ENCODE peak calls at places on chromosomes 4 and X, in four cellular contexts. One of them, this sample, is unnamed.
A peak's percentile ranks its signal among the peaks of the same experiment; 100 is the strongest.

GRCh38 chr4:31548823-31549222 is 828.7 kb downstream of the PCDH7 start:
- DNase-seq in H1: no peak
- DNase-seq in HepG2: no peak
- DNase-seq in K562: no peak
- DNase-seq in this sample: no peak

GRCh38 chr4:154120690-154121089 is 331.8 kb upstream of the SFRP2 start:
- DNase-seq in H1: no peak
- DNase-seq in HepG2: no peak
- DNase-seq in K562: no peak
- DNase-seq in this sample: no peak

GRCh38 chr4:8305851-8306361 is 36.4 kb downstream of the HTRA3 start:
- DNase-seq in H1: no peak
- DNase-seq in HepG2: no peak
- DNase-seq in K562: no peak
- DNase-seq in this sample: no peak

GRCh38 chrX:56728752-56729151 is 291 bp upstream of the NBDY start:
- DNase-seq in H1: no peak
- DNase-seq in HepG2: no peak
- DNase-seq in K562: peak; percentile 2
- DNase-seq in this sample: peak; percentile 55

GRCh38 chrX:56564182-56564885 is 907 bp downstream of the UBQLN2 start:
- DNase-seq in H1: peak; percentile 37
- DNase-seq in HepG2: peak; percentile 2
- DNase-seq in K562: no peak
- DNase-seq in this sample: no peak

GRCh38 chrX:73478961-73479360 is 32.1 kb downstream of the CDX4 start:
- DNase-seq in H1: no peak
- DNase-seq in HepG2: peak; percentile 4
- DNase-seq in K562: no peak
- DNase-seq in this sample: no peak

GRCh38 chrX:46250151-46250550 is 295.1 kb downstream of the ZNF674 start:
- DNase-seq in H1: no peak
- DNase-seq in HepG2: no peak
- DNase-seq in K562: no peak
- DNase-seq in this sample: no peak

GRCh38 chr4:137360701-137361213 is 171.5 kb downstream of the PCDH18 start:
- DNase-seq in H1: no peak
- DNase-seq in HepG2: no peak
- DNase-seq in K562: no peak
- DNase-seq in this sample: no peak

GRCh38 chr4:85414972-85415371 is 60.0 kb upstream of the ARHGAP24 start:
- DNase-seq in H1: no peak
- DNase-seq in HepG2: no peak
- DNase-seq in K562: no peak
- DNase-seq in this sample: no peak

GRCh38 chrX:45850197-45850774 is 649.6 kb upstream of the DIPK2B start:
- DNase-seq in H1: no peak
- DNase-seq in HepG2: no peak
- DNase-seq in K562: no peak
- DNase-seq in this sample: no peak

GRCh38 chr4:24209891-24210290 is 320.0 kb upstream of the PPARGC1A start:
- DNase-seq in H1: no peak
- DNase-seq in HepG2: no peak
- DNase-seq in K562: no peak
- DNase-seq in this sample: no peak

GRCh38 chr4:155903453-155903852 is at the start of gene TDO2:
- DNase-seq in H1: no peak
- DNase-seq in HepG2: no peak
- DNase-seq in K562: no peak
- DNase-seq in this sample: no peak

GRCh38 chrX:33211356-33212254 is at the start of gene DMD:
- DNase-seq in H1: no peak
- DNase-seq in HepG2: peak; percentile 1
- DNase-seq in K562: no peak
- DNase-seq in this sample: no peak

GRCh38 chr4:94574616-94575015 is 122.9 kb downstream of the PDLIM5 start:
- DNase-seq in H1: no peak
- DNase-seq in HepG2: no peak
- DNase-seq in K562: no peak
- DNase-seq in this sample: no peak

GRCh38 chr4:118774321-118774720 is 61.6 kb downstream of the SEC24D start:
- DNase-seq in H1: no peak
- DNase-seq in HepG2: no peak
- DNase-seq in K562: no peak
- DNase-seq in this sample: no peak

GRCh38 chr4:87243426-87244053 is 23.1 kb upstream of the KLHL8 start:
- DNase-seq in H1: no peak
- DNase-seq in HepG2: no peak
- DNase-seq in K562: no peak
- DNase-seq in this sample: no peak

GRCh38 chr4:176642472-176642871 is 150.2 kb downstream of the VEGFC start:
- DNase-seq in H1: no peak
- DNase-seq in HepG2: no peak
- DNase-seq in K562: no peak
- DNase-seq in this sample: peak; percentile 17

GRCh38 chr4:62548108-62548524 is 1348.0 kb downstream of the ADGRL3 start:
- DNase-seq in H1: peak; percentile 50
- DNase-seq in HepG2: peak; percentile 2
- DNase-seq in K562: no peak
- DNase-seq in this sample: peak; percentile 0

GRCh38 chrX:107542500-107542899 is 85.8 kb upstream of the PRPS1 start:
- DNase-seq in H1: no peak
- DNase-seq in HepG2: peak; percentile 34
- DNase-seq in K562: no peak
- DNase-seq in this sample: no peak

GRCh38 chr4:6972911-6973310 is 63.3 kb downstream of the TBC1D14 start:
- DNase-seq in H1: no peak
- DNase-seq in HepG2: no peak
- DNase-seq in K562: no peak
- DNase-seq in this sample: no peak

GRCh38 chr4:40121515-40121914 is 64.9 kb downstream of the N4BP2 start:
- DNase-seq in H1: no peak
- DNase-seq in HepG2: no peak
- DNase-seq in K562: no peak
- DNase-seq in this sample: no peak

GRCh38 chr4:155353923-155354540 is 22.7 kb downstream of the MAP9 start:
- DNase-seq in H1: peak; percentile 78
- DNase-seq in HepG2: peak; percentile 27
- DNase-seq in K562: peak; percentile 16
- DNase-seq in this sample: peak; percentile 59

DNA sequence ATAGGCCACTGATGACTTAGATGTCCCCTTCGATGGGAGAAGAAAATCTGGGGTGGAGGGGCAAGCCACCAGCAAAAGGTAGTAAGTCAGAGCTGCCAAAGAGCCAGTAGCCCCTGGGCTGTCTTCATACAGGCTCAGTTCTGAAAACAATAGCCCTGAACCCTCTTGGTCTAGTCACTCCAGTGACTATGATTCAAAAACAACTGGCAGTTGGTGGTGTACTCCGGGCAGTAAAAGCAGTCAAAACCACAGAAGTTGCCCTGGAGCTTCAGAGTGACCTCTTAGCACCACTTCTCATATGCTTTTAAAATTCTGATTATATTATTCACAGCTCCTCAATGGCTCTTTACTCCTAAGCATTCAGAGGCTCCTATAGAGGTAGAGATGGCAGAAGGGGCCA is 164.3 kb upstream of the MAMLD1 start:
- DNase-seq in H1: no peak
- DNase-seq in HepG2: no peak
- DNase-seq in K562: no peak
- DNase-seq in this sample: no peak
- TF ChIP-seq PHF8 in H1: no peak
- TF ChIP-seq PHF8 in HepG2: no peak
- TF ChIP-seq PHF8 in K562: no peak
- TF ChIP-seq PHF8 in this sample: no peak

GRCh38 chr4:88759039-88759631 is 61.5 kb upstream of the NAP1L5 start:
- DNase-seq in H1: no peak
- DNase-seq in HepG2: peak; percentile 55
- DNase-seq in K562: no peak
- DNase-seq in this sample: no peak
- TF ChIP-seq PHF8 in H1: no peak
- TF ChIP-seq PHF8 in HepG2: no peak
- TF ChIP-seq PHF8 in K562: no peak
- TF ChIP-seq PHF8 in this sample: no peak

GRCh38 chr4:105808030-105808429 is 87.2 kb upstream of the NPNT start:
- DNase-seq in H1: no peak
- DNase-seq in HepG2: no peak
- DNase-seq in K562: no peak
- DNase-seq in this sample: no peak

GRCh38 chr4:105805501-105806120 is 89.7 kb upstream of the NPNT start:
- DNase-seq in H1: no peak
- DNase-seq in HepG2: no peak
- DNase-seq in K562: no peak
- DNase-seq in this sample: no peak

GRCh38 chr4:105807496-105807895 is 87.8 kb upstream of the NPNT start:
- DNase-seq in H1: no peak
- DNase-seq in HepG2: no peak
- DNase-seq in K562: no peak
- DNase-seq in this sample: no peak

GRCh38 chr4:105808459-105809041 is 86.7 kb upstream of the NPNT start:
- DNase-seq in H1: no peak
- DNase-seq in HepG2: no peak
- DNase-seq in K562: no peak
- DNase-seq in this sample: no peak
- TF ChIP-seq PHF8 in H1: no peak
- TF ChIP-seq PHF8 in HepG2: no peak
- TF ChIP-seq PHF8 in K562: no peak
- TF ChIP-seq PHF8 in this sample: no peak

DNA sequence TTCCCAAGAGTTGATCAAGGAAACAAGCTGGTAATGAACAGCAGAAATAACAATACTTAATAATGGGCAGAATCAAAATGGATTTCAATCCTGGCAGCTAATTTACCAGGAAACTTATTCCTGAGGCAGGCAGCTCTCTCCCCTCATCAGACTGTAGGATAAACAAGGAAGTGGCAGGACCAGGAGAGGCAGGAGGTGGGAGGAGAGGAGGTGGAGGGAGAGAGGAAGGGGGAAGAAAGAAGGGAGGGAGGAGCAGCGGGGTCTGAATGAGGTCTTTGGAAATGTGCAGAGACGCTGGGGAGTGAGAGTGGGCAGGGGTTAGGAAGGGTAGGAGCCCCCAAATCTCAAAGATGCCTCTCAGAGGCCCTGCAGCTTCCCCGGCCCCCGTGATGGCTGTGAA is 231.5 kb downstream of the BCOR start:
- DNase-seq in H1: no peak
- DNase-seq in HepG2: no peak
- DNase-seq in K562: no peak
- DNase-seq in this sample: no peak
- TF ChIP-seq PHF8 in H1: no peak
- TF ChIP-seq PHF8 in HepG2: no peak
- TF ChIP-seq PHF8 in K562: no peak
- TF ChIP-seq PHF8 in this sample: no peak

GRCh38 chr4:145614235-145614615 is 5.0 kb upstream of the MMAA start:
- DNase-seq in H1: no peak
- DNase-seq in HepG2: no peak
- DNase-seq in K562: no peak
- DNase-seq in this sample: no peak

GRCh38 chr4:145605941-145606340 is 13.2 kb upstream of the MMAA start:
- DNase-seq in H1: no peak
- DNase-seq in HepG2: no peak
- DNase-seq in K562: no peak
- DNase-seq in this sample: no peak

GRCh38 chr4:145613546-145614234 is 5.5 kb upstream of the MMAA start:
- DNase-seq in H1: no peak
- DNase-seq in HepG2: no peak
- DNase-seq in K562: no peak
- DNase-seq in this sample: no peak

GRCh38 chr4:145609494-145610427 is 9.4 kb upstream of the MMAA start:
- DNase-seq in H1: peak; percentile 76
- DNase-seq in HepG2: peak; percentile 58
- DNase-seq in K562: peak; percentile 28
- DNase-seq in this sample: peak; percentile 64
- TF ChIP-seq PHF8 in H1: no peak
- TF ChIP-seq PHF8 in HepG2: no peak
- TF ChIP-seq PHF8 in K562: no peak
- TF ChIP-seq PHF8 in this sample: no peak

DNA sequence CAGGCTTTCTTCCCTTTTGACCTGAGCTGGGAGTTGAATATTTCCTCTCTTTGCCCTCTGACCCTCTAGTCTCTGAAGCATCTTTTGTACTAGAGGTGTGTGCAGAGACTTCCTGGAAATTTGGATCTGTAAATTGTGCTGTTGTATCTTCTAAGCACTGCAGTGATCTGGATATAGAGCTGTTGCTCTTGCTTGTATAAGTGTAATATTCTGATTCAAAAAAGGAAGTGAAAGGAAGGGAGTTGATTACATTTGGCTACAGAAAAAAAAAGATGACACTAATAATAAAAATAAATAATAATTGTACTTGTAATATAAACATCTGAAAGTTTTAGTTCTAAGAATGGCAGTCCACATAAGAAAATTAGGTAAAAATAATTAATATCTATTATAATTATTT is 33.0 kb downstream of the FRG1 start:
- DNase-seq in H1: no peak
- DNase-seq in HepG2: no peak
- DNase-seq in K562: no peak
- DNase-seq in this sample: no peak
- TF ChIP-seq PHF8 in H1: no peak
- TF ChIP-seq PHF8 in HepG2: no peak
- TF ChIP-seq PHF8 in K562: no peak
- TF ChIP-seq PHF8 in this sample: no peak

GRCh38 chr4:113827285-113827684 is 65.7 kb upstream of the CAMK2D start:
- DNase-seq in H1: no peak
- DNase-seq in HepG2: no peak
- DNase-seq in K562: no peak
- DNase-seq in this sample: no peak
- TF ChIP-seq PHF8 in H1: no peak
- TF ChIP-seq PHF8 in HepG2: no peak
- TF ChIP-seq PHF8 in K562: no peak
- TF ChIP-seq PHF8 in this sample: no peak

DNA sequence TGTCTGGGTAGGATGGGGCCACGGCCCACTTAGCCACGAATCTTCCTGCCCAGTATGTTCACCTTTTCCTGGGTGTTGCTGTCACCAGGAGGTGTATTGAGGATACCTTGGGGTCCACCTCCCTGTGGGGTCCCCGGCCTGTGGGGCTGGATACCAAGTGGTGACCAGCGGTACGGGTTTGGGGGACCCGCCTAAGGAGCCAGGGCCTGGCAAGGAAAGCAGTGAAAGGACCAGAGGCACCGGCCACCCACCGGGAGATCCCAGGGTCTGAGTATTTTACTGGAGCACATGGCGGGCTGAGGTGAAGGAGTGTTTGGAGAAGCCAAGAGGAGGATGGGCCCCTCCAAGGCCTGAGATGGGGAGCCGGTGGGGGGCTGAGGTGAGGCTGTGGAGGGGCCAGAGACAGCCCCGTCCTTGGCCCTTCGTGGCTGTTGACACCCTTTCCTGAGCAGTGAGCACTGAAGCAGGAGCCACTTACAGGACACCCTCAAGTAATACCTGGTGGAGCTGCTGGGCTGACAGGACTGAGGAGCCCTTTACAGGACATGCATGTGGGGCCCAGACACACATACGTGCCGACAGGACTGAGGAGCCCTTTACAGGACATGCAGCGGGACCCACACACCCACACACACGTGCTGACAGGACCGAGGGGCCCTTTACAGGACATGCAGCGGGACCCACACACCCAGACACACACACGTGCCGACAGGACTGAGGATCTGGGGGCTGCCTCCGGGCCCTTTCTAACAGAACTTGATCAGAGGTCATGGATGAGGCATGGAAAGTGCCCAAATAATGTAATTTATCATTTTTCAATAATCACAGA is 38.4 kb downstream of the TMEM271 start:
- DNase-seq in H1: no peak
- DNase-seq in HepG2: no peak
- DNase-seq in K562: no peak
- DNase-seq in this sample: no peak
- TF ChIP-seq PHF8 in H1: no peak
- TF ChIP-seq PHF8 in HepG2: no peak
- TF ChIP-seq PHF8 in K562: no peak
- TF ChIP-seq PHF8 in this sample: no peak